ENCODE peak calls at places on chromosomes 1 and 21, in ten cellular contexts. Z is neural progenitor cell; Q is CD8-positive, alpha-beta memory T cell; V is endodermal cell; G is HCT116; A is sigmoid colon; K is PC-9; S is naive thymus-derived CD4-positive, alpha-beta T cell; U is cardiac muscle cell; R is esophagus squamous epithelium. I is an unnamed sample. For H3K4me1 and H3K9me3, the result is how much of the 10 kb centered on the place peaks cover.

GRCh38 chr1:14476170-14476955 is 122.1 kb upstream of the KAZN start:
- DNase-seq in K (no peak), V (no peak), U (peak), Q (no peak), S (no peak), R (no peak), A (no peak), Z (no peak), G (no peak), I (no peak)

GRCh38 chr1:211734359-211734758 is 58.9 kb upstream of the NEK2 start:
- DNase-seq in Q (no peak), S (no peak), Z (no peak), V (peak), G (no peak), A (no peak), R (no peak), U (no peak), K (no peak), I (no peak)

GRCh38 chr21:37665230-37666024 is 250.8 kb downstream of the KCNJ6 start:
- DNase-seq in R (no peak), U (peak), Q (no peak), V (no peak), K (no peak), G (no peak), S (no peak), Z (no peak), A (no peak), I (no peak)

GRCh38 chr1:163834778-163835177 is 513.0 kb downstream of the NUF2 start:
- DNase-seq in Z (no peak), V (no peak), G (no peak), U (no peak), K (no peak), S (no peak), A (no peak), Q (no peak), R (no peak), I (no peak)

GRCh38 chr1:206754011-206754410 is 16.6 kb upstream of the IL19 start:
- DNase-seq in Z (no peak), R (no peak), V (no peak), K (no peak), Q (no peak), A (no peak), U (peak), S (no peak), G (no peak), I (no peak)

GRCh38 chr1:164739189-164739588 is 180.2 kb downstream of the PBX1 start:
- DNase-seq in K (no peak), G (no peak), Z (no peak), R (no peak), Q (no peak), U (no peak), V (no peak), S (no peak), A (no peak), I (no peak)

GRCh38 chr1:155064109-155064812 is 721 bp downstream of the EFNA4 start:
- DNase-seq in Z (peak), R (no peak), G (no peak), U (no peak), K (no peak), S (peak), V (peak), A (no peak), Q (no peak), I (no peak)

GRCh38 chr1:226403522-226404034 is 4.3 kb downstream of the PARP1 start:
- DNase-seq in Q (no peak), K (no peak), Z (no peak), U (peak), A (no peak), S (no peak), R (no peak), V (peak), G (no peak), I (no peak)

GRCh38 chr1:22418852-22419480 is 32.7 kb upstream of the ZBTB40 start:
- DNase-seq in G (no peak), Z (no peak), R (no peak), V (no peak), K (no peak), Q (no peak), U (peak), A (no peak), S (no peak), I (no peak)

GRCh38 chr1:62349470-62350233 is 30.4 kb upstream of the KANK4 start:
- DNase-seq in U (no peak), V (no peak), Q (no peak), S (no peak), G (no peak), R (no peak), K (no peak), Z (no peak), A (no peak), I (no peak)

GRCh38 chr1:209614151-209614420 is 30.6 kb downstream of the CAMK1G start:
- DNase-seq in Z (no peak), S (no peak), V (no peak), K (no peak), Q (no peak), R (no peak), A (no peak), U (no peak), G (no peak), I (peak)

GRCh38 chr1:225480825-225481434 is 53.1 kb upstream of the LBR start:
- DNase-seq in V (peak), A (peak), S (no peak), K (peak), U (peak), Z (peak), R (no peak), Q (peak), G (peak), I (peak)

GRCh38 chr1:14507227-14507626 is 91.3 kb upstream of the KAZN start:
- DNase-seq in R (no peak), A (no peak), V (no peak), U (no peak), Q (no peak), Z (no peak), S (no peak), K (no peak), G (no peak), I (no peak)

GRCh38 chr1:182069028-182069466 is 7.5 kb upstream of the ZNF648 start:
- DNase-seq in V (peak), G (peak), K (peak), Q (no peak), R (no peak), U (peak), Z (peak), A (no peak), S (no peak), I (peak)

GRCh38 chr1:173868266-173869107 is at the start of gene ZBTB37:
- DNase-seq in Z (peak), U (peak), S (peak), A (peak), Q (peak), K (peak), R (peak), V (peak), G (peak), I (peak)

GRCh38 chr1:235917267-235917811 is 50.6 kb upstream of the LYST start:
- DNase-seq in U (peak), K (peak), Z (no peak), R (no peak), V (no peak), G (peak), A (peak), Q (peak), S (peak), I (peak)

GRCh38 chr1:186531561-186532165 is 70.7 kb upstream of the PDC start:
- DNase-seq in U (peak), R (no peak), S (no peak), A (no peak), Z (no peak), K (no peak), G (no peak), Q (no peak), V (no peak), I (no peak)

GRCh38 chr21:44727321-44727720 is 15.9 kb upstream of the TSPEAR start:
- DNase-seq in S (no peak), A (no peak), V (no peak), U (no peak), G (no peak), R (no peak), Z (no peak), Q (no peak), K (no peak), I (peak)

GRCh38 chr1:219317762-219318353 is 144.2 kb downstream of the LYPLAL1 start:
- DNase-seq in G (no peak), R (no peak), A (no peak), Q (no peak), V (peak), Z (peak), U (peak), S (no peak), K (no peak), I (no peak)

GRCh38 chr1:106515375-106515774 is 541.1 kb upstream of the PRMT6 start:
- DNase-seq in A (no peak), R (no peak), S (no peak), Z (no peak), Q (no peak), V (no peak), G (no peak), U (no peak), K (no peak), I (no peak)

GRCh38 chr1:37932759-37933158 is 14.1 kb downstream of the INPP5B start:
- DNase-seq in Q (no peak), K (peak), Z (no peak), G (no peak), U (no peak), S (no peak), A (no peak), R (no peak), V (no peak), I (no peak)

GRCh38 chr1:57637155-57637554 is 213.3 kb upstream of the DAB1 start:
- DNase-seq in A (no peak), R (no peak), Z (no peak), S (no peak), G (no peak), V (no peak), K (no peak), U (peak), Q (no peak), I (no peak)

GRCh38 chr1:163777205-163777604 is 455.5 kb downstream of the NUF2 start:
- DNase-seq in S (no peak), A (no peak), U (no peak), G (no peak), Z (no peak), V (no peak), Q (no peak), R (no peak), K (no peak), I (no peak)

GRCh38 chr1:147500309-147500839 is 40.9 kb upstream of the BCL9 start:
- DNase-seq in G (no peak), Q (no peak), K (no peak), S (no peak), R (no peak), Z (no peak), A (no peak), V (no peak), U (no peak), I (no peak)

GRCh38 chr1:218852541-218852940 is 321.1 kb upstream of the LYPLAL1 start:
- DNase-seq in G (no peak), U (no peak), Z (no peak), K (no peak), R (no peak), Q (no peak), V (no peak), S (no peak), A (no peak), I (no peak)

GRCh38 chr21:29433366-29434059 is 134.8 kb downstream of the BACH1 start:
- DNase-seq in V (no peak), A (no peak), U (no peak), K (peak), Q (no peak), R (no peak), S (no peak), G (no peak), Z (no peak), I (no peak)

GRCh38 chr1:227947425-227947677 is 381 bp downstream of the WNT9A start:
- DNase-seq in R (no peak), S (no peak), Z (no peak), V (no peak), G (no peak), A (peak), U (no peak), K (no peak), Q (peak), I (no peak)

GRCh38 chr1:21175670-21176581 is 771 bp downstream of the EIF4G3 start:
- DNase-seq in R (no peak), Q (peak), V (peak), K (no peak), G (no peak), Z (peak), U (peak), A (peak), S (peak), I (peak)

GRCh38 chr1:64962447-64962846 is 3.9 kb downstream of the JAK1 start:
- DNase-seq in S (peak), K (no peak), Q (no peak), Z (no peak), R (no peak), U (no peak), V (no peak), A (no peak), G (no peak), I (no peak)

GRCh38 chr1:150578278-150579109 is 916 bp downstream of the MCL1 start:
- DNase-seq in R (no peak), U (peak), K (peak), Q (peak), V (peak), S (peak), A (peak), Z (peak), G (no peak), I (peak)

GRCh38 chr1:169618367-169618766 is 11.6 kb downstream of the SELP start:
- DNase-seq in U (no peak), V (no peak), K (no peak), S (no peak), Z (no peak), Q (no peak), G (no peak), A (no peak), R (no peak), I (no peak)

GRCh38 chr21:45640888-45641479 is 2.5 kb upstream of the PCBP3 start:
- DNase-seq in K (no peak), V (peak), R (no peak), G (no peak), S (peak), U (peak), Z (peak), A (no peak), Q (no peak), I (no peak)

GRCh38 chr1:28663871-28664470 is 4.6 kb upstream of the GMEB1 start:
- DNase-seq in K (no peak), S (no peak), U (no peak), Q (no peak), V (no peak), R (no peak), Z (no peak), G (no peak), A (no peak), I (no peak)

GRCh38 chr1:224922404-224923164 is 6.9 kb upstream of the DNAH14 start:
- DNase-seq in Z (peak), K (peak), Q (no peak), R (no peak), V (peak), U (peak), G (peak), A (no peak), S (no peak), I (no peak)

GRCh38 chr1:197313713-197314112 is 45.7 kb downstream of the CRB1 start:
- DNase-seq in R (no peak), G (no peak), Q (no peak), V (no peak), A (no peak), Z (no peak), K (no peak), S (no peak), U (no peak), I (no peak)

GRCh38 chr21:45104560-45104959 is 30.2 kb downstream of the ADARB1 start:
- DNase-seq in G (no peak), U (peak), S (peak), R (no peak), Z (no peak), Q (no peak), A (no peak), K (no peak), V (no peak), I (no peak)

DNA sequence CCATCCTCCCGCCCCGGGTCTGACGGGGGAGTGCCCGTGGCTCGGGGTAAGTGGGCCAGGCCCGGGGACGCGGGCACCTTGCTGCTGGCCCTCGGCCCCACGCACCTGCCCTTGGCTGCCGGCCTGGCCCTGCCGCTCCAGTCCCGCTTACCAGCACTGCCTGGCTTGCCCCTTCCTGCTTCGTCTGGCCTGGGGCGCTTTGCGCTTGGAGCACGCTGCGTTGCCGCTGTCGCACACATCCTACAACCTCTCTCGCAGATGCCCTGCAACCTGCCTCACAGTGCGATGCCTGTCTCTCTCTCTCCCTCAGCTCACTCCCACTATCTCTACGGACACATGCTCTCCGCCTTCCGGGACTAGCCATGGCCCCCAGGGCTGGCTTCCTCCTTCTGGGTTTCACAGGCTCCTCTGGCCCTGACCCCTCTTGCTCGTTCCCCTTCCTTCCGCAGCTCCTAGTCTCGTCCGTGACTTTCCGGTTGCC is 9.7 kb downstream of the MYOG start:
- DNase-seq in K (no peak), V (peak), S (no peak), Q (no peak), A (peak), R (no peak), G (no peak), U (no peak), Z (no peak), I (no peak)
- H3K4me3 ChIP-seq in K (no peak), V (no peak), S (no peak), Q (no peak), A (peak), R (peak), G (no peak), U (no peak), Z (peak), I (peak)

GRCh38 chr1:25559996-25560395 is 16.6 kb downstream of the LDLRAP1 start:
- DNase-seq in K (no peak), G (no peak), S (no peak), Z (no peak), U (no peak), A (no peak), Q (no peak), V (no peak), R (no peak), I (no peak)

GRCh38 chr1:25560788-25561187 is 17.4 kb downstream of the LDLRAP1 start:
- DNase-seq in K (no peak), A (no peak), Z (no peak), R (no peak), U (no peak), S (no peak), V (no peak), G (no peak), Q (no peak), I (no peak)

GRCh38 chr1:25556791-25557476 is 13.5 kb downstream of the LDLRAP1 start:
- DNase-seq in U (peak), R (no peak), V (no peak), S (peak), Z (no peak), A (no peak), K (peak), Q (peak), G (no peak), I (no peak)

GRCh38 chr1:25561426-25562100 is 18.2 kb downstream of the LDLRAP1 start:
- DNase-seq in R (no peak), Z (no peak), A (no peak), S (peak), U (no peak), V (no peak), K (no peak), Q (no peak), G (no peak), I (no peak)

DNA sequence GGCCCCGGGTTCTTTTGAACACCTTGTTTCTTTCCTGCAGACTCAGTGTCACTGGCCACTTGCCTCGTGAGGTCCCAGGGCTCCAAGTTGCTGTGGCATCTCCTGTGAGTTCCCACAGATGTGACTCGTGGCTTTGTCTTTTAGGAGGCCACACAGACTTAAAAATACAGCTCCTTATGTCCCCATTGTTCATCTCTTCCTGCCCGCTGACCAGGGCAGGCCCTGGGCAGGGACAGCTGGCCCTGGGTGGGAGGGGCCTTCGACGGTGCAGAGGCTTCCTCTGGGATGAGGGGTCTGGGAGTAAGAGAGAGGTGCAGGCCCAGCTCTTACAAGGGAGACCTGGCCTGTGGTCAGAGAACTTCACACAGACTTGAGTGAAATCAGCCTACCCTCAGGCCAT is 15.6 kb downstream of the LDLRAP1 start:
- DNase-seq in Z (no peak), K (no peak), Q (no peak), R (no peak), S (no peak), U (no peak), G (no peak), V (no peak), A (no peak), I (no peak)
- H3K4me1 ChIP-seq in Z (under half), K (under half), Q (half or more), R (half or more), S (half or more), U (under half), G (under half), V (under half), A (under half), I (under half)

GRCh38 chr1:82586473-82586872 is 785.7 kb downstream of the ADGRL2 start:
- DNase-seq in U (peak), Z (no peak), A (peak), G (no peak), S (no peak), V (no peak), R (no peak), Q (no peak), K (no peak), I (no peak)

GRCh38 chr1:82589588-82589987 is 788.9 kb downstream of the ADGRL2 start:
- DNase-seq in Z (no peak), K (no peak), S (no peak), U (no peak), Q (no peak), G (no peak), V (no peak), R (no peak), A (no peak), I (no peak)
- H3K9me3 ChIP-seq in Z (under half), K (under half), S (under half), U (under half), Q (under half), G (under half), V (under half), R (under half), A (under half), I (under half)

DNA sequence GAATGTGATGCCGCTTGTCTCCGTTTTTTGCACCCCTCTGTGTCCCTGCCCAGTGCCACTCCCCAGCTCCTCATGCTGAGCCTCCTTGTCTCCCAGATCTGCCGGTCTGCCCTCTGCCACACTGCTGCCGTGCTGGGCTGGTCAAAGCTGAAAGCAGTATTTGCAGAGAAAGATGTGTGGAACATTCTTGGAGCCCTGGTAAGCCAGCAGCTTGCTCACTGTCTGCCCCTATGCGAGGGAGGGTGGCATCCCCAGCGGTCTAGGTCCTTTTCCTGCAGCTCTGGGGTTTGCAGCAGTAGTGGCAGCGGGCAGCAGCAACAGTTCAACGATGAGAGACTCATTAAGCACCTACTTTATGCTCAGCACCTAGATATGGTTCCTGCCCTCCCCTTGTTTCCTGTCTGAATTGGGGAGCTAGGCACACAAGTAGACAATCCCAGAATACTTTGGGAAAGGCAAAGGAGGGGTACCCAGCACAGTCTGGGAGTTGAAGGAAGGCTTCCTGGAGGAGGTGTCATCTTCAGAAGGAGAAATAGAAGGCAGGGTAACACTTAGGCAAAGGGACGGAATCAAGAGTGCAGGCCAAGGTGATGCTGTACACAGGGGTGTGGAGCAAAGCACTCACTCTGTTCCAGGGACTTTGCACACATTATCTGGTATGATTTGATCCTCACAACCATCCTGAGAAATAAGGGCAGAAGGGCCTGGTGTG is 63.1 kb downstream of the KIF21B start:
- DNase-seq in Q (no peak), A (no peak), K (no peak), G (no peak), S (no peak), R (no peak), V (peak), U (no peak), Z (no peak), I (peak)
- H3K4me3 ChIP-seq in Q (no peak), A (no peak), K (no peak), G (no peak), S (no peak), R (no peak), V (no peak), U (no peak), Z (no peak), I (no peak)

I was measured in upper lobe of right lung.